ENCODE peak calls at places on chromosomes 3 and 15, in ten cellular contexts. R is OCI-M1, Q is body of pancreas, A is right cardiac atrium, H is left cardiac atrium, S is psoas muscle, U is T-helper 9 cell, J is NB4, P is NCI-H774, L is COLO829. K is an unnamed sample.

GRCh38 chr3:11391930-11392688 is 119.9 kb downstream of the ATG7 start:
- DNase-seq in R (no peak), Q (no peak), A (no peak), H (peak), S (no peak), U (no peak), J (no peak), P (no peak), L (peak), K (no peak)

GRCh38 chr15:37900286-37901221 is 33.9 kb upstream of the TMCO5A start:
- DNase-seq in R (peak), Q (no peak), A (no peak), H (no peak), S (no peak), U (no peak), J (no peak), P (no peak), L (peak), K (no peak)

GRCh38 chr3:52090131-52090548 is 33.8 kb upstream of the DUSP7 start:
- DNase-seq in R (no peak), Q (no peak), A (peak), H (peak), S (peak), U (no peak), J (peak), P (no peak), L (no peak), K (peak)

GRCh38 chr15:71121442-71121841 is 6.2 kb downstream of the THSD4 start:
- DNase-seq in R (no peak), Q (no peak), A (no peak), H (no peak), S (no peak), U (no peak), J (no peak), P (no peak), L (no peak), K (no peak)

GRCh38 chr3:152786977-152787681 is 47.8 kb upstream of the P2RY1 start:
- DNase-seq in R (no peak), Q (no peak), A (no peak), H (no peak), S (no peak), U (no peak), J (peak), P (no peak), L (no peak), K (no peak)

GRCh38 chr3:134772591-134772990 is 22.5 kb upstream of the EPHB1 start:
- DNase-seq in R (no peak), Q (no peak), A (no peak), H (no peak), S (no peak), U (no peak), J (no peak), P (no peak), L (no peak), K (no peak)

GRCh38 chr15:74203914-74204431 is 1.4 kb upstream of the STRA6 start:
- DNase-seq in R (no peak), Q (no peak), A (peak), H (peak), S (no peak), U (no peak), J (no peak), P (no peak), L (no peak), K (no peak)

GRCh38 chr3:192169332-192169915 is 557.9 kb downstream of the FGF12 start:
- DNase-seq in R (no peak), Q (no peak), A (no peak), H (no peak), S (no peak), U (no peak), J (no peak), P (no peak), L (no peak), K (no peak)

GRCh38 chr3:176741648-176742047 is 455.6 kb downstream of the TBL1XR1 start:
- DNase-seq in R (no peak), Q (no peak), A (no peak), H (no peak), S (no peak), U (no peak), J (no peak), P (no peak), L (peak), K (no peak)

K was measured in adrenal gland.